ENCODE peak calls at places on chromosomes 2 and 18, in seven cellular contexts. T, K, H, I, B, R and O are unnamed samples.
A peak's percentile ranks its signal among the peaks of the same experiment; 100 is the strongest.

GRCh38 chr2:175432021-175432420 is 250.5 kb upstream of the ATP5MC3 start:
- DNase-seq in T (no peak), R (no peak), B (no peak), I (no peak), H (peak; percentile 9), K (no peak), O (no peak)

GRCh38 chr2:150486539-150487484 is 655 bp downstream of the RND3 start:
- DNase-seq in T (peak; percentile 24), H (peak; percentile 17), K (peak; percentile 33), B (peak; percentile 67), R (no peak), I (no peak), O (peak; percentile 25)

GRCh38 chr2:235055891-235056516 is 104.2 kb downstream of the SH3BP4 start:
- DNase-seq in H (no peak), K (no peak), B (no peak), T (no peak), R (no peak), I (no peak), O (no peak)

GRCh38 chr2:129242201-129242710 is 737.2 kb upstream of the RAB6C start:
- DNase-seq in K (no peak), R (no peak), H (no peak), I (no peak), T (no peak), B (no peak), O (no peak)

GRCh38 chr18:22452226-22452668 is 34.5 kb upstream of the CTAGE1 start:
- DNase-seq in H (no peak), I (no peak), R (no peak), T (no peak), K (no peak), B (no peak), O (no peak)

GRCh38 chr2:212537311-212538155 is 1.1 kb downstream of the ERBB4 start:
- DNase-seq in T (no peak), I (no peak), B (no peak), H (peak; percentile 14), R (no peak), K (no peak), O (peak; percentile 39)

GRCh38 chr2:30359644-30360167 is 87.3 kb upstream of the LCLAT1 start:
- DNase-seq in K (no peak), T (peak; percentile 65), H (no peak), B (peak; percentile 77), R (no peak), I (no peak), O (no peak)

GRCh38 chr2:190186238-190186637 is 123.7 kb upstream of the MSTN start:
- DNase-seq in I (no peak), T (peak; percentile 14), H (no peak), K (no peak), B (no peak), R (no peak), O (no peak)

GRCh38 chr2:55011741-55012574 is 38.3 kb downstream of the RTN4 start:
- DNase-seq in H (no peak), T (no peak), B (no peak), I (no peak), R (no peak), K (no peak), O (no peak)

GRCh38 chr2:85743304-85743978 is 10.3 kb upstream of the ATOH8 start:
- DNase-seq in I (no peak), K (peak; percentile 33), R (no peak), B (no peak), H (no peak), T (peak; percentile 70), O (no peak)

GRCh38 chr2:47251404-47251675 is 96.2 kb upstream of the STPG4 start:
- DNase-seq in K (no peak), I (no peak), B (no peak), T (no peak), H (no peak), R (no peak), O (no peak)

GRCh38 chr2:201644001-201644400 is 698 bp upstream of the TMEM237 start:
- DNase-seq in B (peak; percentile 67), I (no peak), K (no peak), R (no peak), H (no peak), T (peak; percentile 26), O (no peak)

GRCh38 chr2:179264238-179265081 is at the start of gene SESTD1:
- DNase-seq in I (peak; percentile 35), K (no peak), R (no peak), H (peak; percentile 70), T (peak; percentile 7), B (no peak), O (peak; percentile 69)

GRCh38 chr2:54750040-54750439 is 26.6 kb downstream of the EML6 start:
- DNase-seq in H (no peak), T (peak; percentile 22), B (no peak), R (no peak), I (no peak), K (peak; percentile 13), O (no peak)

GRCh38 chr18:75582406-75582821 is 154.9 kb upstream of the SMIM21 start:
- DNase-seq in B (no peak), K (no peak), H (no peak), T (peak; percentile 76), R (no peak), I (no peak), O (no peak)

DNA sequence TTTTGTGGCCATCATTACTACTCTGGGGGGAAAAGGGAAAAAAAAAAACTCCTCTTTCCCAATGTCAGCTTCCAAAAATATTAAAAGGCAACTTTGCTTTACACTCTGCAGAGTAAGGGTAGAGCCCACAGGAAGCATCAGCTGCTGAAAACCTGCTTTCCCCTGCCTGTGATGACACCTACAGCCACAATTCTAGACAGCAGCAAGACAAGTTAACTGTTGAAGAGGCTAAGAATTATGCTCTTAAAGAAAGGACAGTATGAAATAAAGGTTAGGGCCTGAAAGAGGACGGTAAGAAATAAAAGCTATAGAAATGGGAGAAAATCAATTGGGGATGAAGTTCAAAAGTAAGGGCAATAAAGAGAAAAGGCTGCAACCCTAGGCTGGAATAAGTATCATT is 3.0 kb downstream of the PDE11A start:
- DNase-seq in T (no peak), R (no peak), I (no peak), B (no peak), H (no peak), K (peak; percentile 25), O (no peak)
- TF ChIP-seq CTCF in T (no peak), R (no peak), I (no peak), B (no peak), H (no peak), K (no peak), O (no peak)

GRCh38 chr2:109516445-109517117 is 97.2 kb downstream of the SEPTIN10 start:
- DNase-seq in B (no peak), R (no peak), T (peak; percentile 23), H (peak; percentile 75), K (peak; percentile 11), I (no peak), O (peak; percentile 63)
- TF ChIP-seq CTCF in B (peak; percentile 67), R (peak; percentile 49), T (peak; percentile 66), H (peak; percentile 81), K (peak; percentile 82), I (no peak), O (peak; percentile 89)

GRCh38 chr2:132651115-132652099 is 18.6 kb downstream of the LYPD1 start:
- DNase-seq in R (no peak), T (peak; percentile 71), B (no peak), I (no peak), H (peak; percentile 34), K (peak; percentile 51), O (peak; percentile 23)
- TF ChIP-seq CTCF in R (peak; percentile 28), T (peak; percentile 71), B (peak; percentile 59), I (no peak), H (peak; percentile 76), K (peak; percentile 90), O (peak; percentile 78)

GRCh38 chr2:111134082-111134481 is 13.4 kb downstream of the BCL2L11 start:
- DNase-seq in H (no peak), I (no peak), T (no peak), R (no peak), K (no peak), B (no peak), O (no peak)
- TF ChIP-seq CTCF in H (peak; percentile 53), I (no peak), T (no peak), R (no peak), K (peak; percentile 70), B (peak; percentile 39), O (peak; percentile 35)

GRCh38 chr2:105278654-105279053 is 37.1 kb downstream of the GPR45 start:
- DNase-seq in T (no peak), R (no peak), H (no peak), I (no peak), K (no peak), B (no peak), O (no peak)
- TF ChIP-seq CTCF in T (no peak), R (no peak), H (no peak), I (no peak), K (no peak), B (no peak), O (peak; percentile 11)

GRCh38 chr2:74119324-74119723 is 28.4 kb downstream of the BOLA3 start:
- DNase-seq in H (no peak), K (no peak), I (no peak), T (no peak), R (no peak), B (no peak), O (no peak)

DNA sequence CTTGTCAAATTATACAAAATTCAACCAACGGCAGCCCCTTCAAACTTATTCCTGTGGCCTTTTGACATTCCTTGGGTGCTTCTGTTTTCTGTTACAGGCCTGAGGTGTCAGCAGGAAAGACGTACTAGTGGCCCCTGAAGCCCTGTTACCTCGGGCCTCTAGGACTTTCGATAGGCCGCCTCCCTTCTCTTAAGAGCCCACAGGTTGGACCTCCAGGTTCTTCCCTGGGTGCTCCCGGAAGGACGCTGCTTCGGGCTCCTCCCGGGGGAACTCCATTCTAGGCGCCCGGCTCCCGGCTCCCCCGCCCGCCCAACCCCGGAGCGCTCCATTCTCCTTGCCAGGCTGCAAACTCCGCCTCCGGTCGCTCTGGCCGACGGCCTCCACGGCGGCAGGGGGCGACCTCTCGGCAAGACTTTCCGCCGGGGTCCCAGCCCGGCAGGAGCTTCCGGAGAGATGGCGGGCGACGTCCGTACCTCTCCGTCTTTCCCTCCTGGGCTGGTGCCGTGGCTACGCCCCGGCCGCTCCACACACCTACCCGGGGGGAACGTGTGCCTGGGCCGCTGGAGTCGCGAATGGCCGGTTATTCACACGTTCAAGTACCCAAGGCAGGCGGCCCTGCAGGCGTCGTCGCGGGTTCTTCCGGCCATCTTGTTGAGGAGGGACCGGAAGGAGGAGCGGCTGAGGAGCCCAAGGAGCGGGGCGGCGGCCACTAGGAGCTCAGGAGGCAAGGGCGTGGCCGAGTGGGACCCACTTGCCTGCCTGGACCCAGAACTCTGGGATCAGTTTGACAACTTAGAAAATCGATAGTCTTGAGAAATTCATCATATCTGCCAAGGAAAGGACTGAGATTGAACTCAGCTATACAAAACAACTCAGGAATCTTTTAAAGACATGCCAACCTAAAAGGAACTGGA is 27.5 kb downstream of the BOLA3 start:
- DNase-seq in T (peak; percentile 69), R (peak; percentile 69), H (no peak), B (peak; percentile 66), I (peak; percentile 40), K (peak; percentile 35), O (no peak)
- TF ChIP-seq CTCF in T (peak; percentile 50), R (peak; percentile 62), H (no peak), B (peak; percentile 89), I (no peak), K (peak; percentile 69), O (peak; percentile 44)

GRCh38 chr2:162143969-162144368 is 8.1 kb downstream of the GCG start:
- DNase-seq in I (no peak), H (no peak), K (no peak), T (no peak), R (no peak), B (no peak), O (no peak)
- TF ChIP-seq CTCF in I (no peak), H (no peak), K (peak; percentile 18), T (no peak), R (no peak), B (no peak), O (no peak)